ENCODE peak calls at places on chromosomes 11 and 22, in nine cellular contexts. R is activated T-cell treated with anti-CD3 and anti-CD28 coated beads, Interleukin-2, amount 50 U/mL, for 72 hours; S is GM12891; K is adrenal gland; C is effector CD8-positive, alpha-beta T cell; T is prostate gland; D is activated CD4-positive, alpha-beta T cell treated with anti-CD3 and anti-CD28 coated beads, Interleukin-2, amount 10 ng/mL, durations not matched to agents 7 days and 5 days; Y is stimulated activated CD8-positive, alpha-beta memory T cell treated with anti-CD3 and anti-CD28 coated beads, Interleukin-2, amount 100 ng/mL, for 1 hour; G is T-helper 17 cell. H is an unnamed sample.

GRCh38 chr11:132471491-132471890 is 1060.8 kb downstream of the OPCML start:
- DNase-seq in R (no peak), S (no peak), K (no peak), C (no peak), T (no peak), D (no peak), Y (no peak), G (no peak), H (no peak)

GRCh38 chr11:102494216-102494615 is 36.3 kb downstream of the MMP7 start:
- DNase-seq in R (no peak), S (no peak), K (no peak), C (no peak), T (peak), D (no peak), Y (no peak), G (no peak), H (no peak)

GRCh38 chr11:35518766-35519165 is 6.7 kb downstream of the PAMR1 start:
- DNase-seq in R (no peak), S (no peak), K (no peak), C (no peak), T (no peak), D (no peak), Y (no peak), G (no peak), H (no peak)

GRCh38 chr11:31844351-31844750 is 33.2 kb upstream of the PAX6 start:
- DNase-seq in R (no peak), S (no peak), K (no peak), C (no peak), T (no peak), D (no peak), Y (no peak), G (no peak), H (no peak)

GRCh38 chr11:73729594-73730206 is 31.2 kb downstream of the RAB6A start:
- DNase-seq in R (peak), S (no peak), K (no peak), C (no peak), T (no peak), D (no peak), Y (no peak), G (no peak), H (no peak)

GRCh38 chr11:118902336-118903203 is 18.9 kb downstream of the CXCR5 start:
- DNase-seq in R (no peak), S (no peak), K (no peak), C (no peak), T (no peak), D (no peak), Y (no peak), G (no peak), H (no peak)

GRCh38 chr11:124582565-124582964 is 12.8 kb downstream of the OR8A1 start:
- DNase-seq in R (no peak), S (no peak), K (no peak), C (no peak), T (no peak), D (no peak), Y (no peak), G (no peak), H (no peak)

GRCh38 chr11:67293090-67293489 is 4.0 kb downstream of the ANKRD13D start:
- DNase-seq in R (no peak), S (no peak), K (no peak), C (no peak), T (no peak), D (no peak), Y (no peak), G (no peak), H (no peak)

GRCh38 chr11:3207530-3208189 is 11.0 kb downstream of the MRGPRG start:
- DNase-seq in R (no peak), S (no peak), K (no peak), C (no peak), T (no peak), D (no peak), Y (no peak), G (peak), H (no peak)

GRCh38 chr22:33867118-33867863 is 53.0 kb downstream of the LARGE1 start:
- DNase-seq in R (no peak), S (no peak), K (no peak), C (no peak), T (no peak), D (no peak), Y (no peak), G (no peak), H (no peak)

GRCh38 chr11:121965330-121965729 is 150.7 kb downstream of the BLID start:
- DNase-seq in R (no peak), S (no peak), K (no peak), C (no peak), T (no peak), D (no peak), Y (no peak), G (no peak), H (no peak)

GRCh38 chr11:93549986-93550385 is 6.8 kb upstream of the SMCO4 start:
- DNase-seq in R (no peak), S (no peak), K (no peak), C (no peak), T (no peak), D (no peak), Y (no peak), G (no peak), H (no peak)

GRCh38 chr11:124069429-124070401 is 28.6 kb upstream of the OR10G7 start:
- DNase-seq in R (peak), S (no peak), K (no peak), C (no peak), T (no peak), D (peak), Y (no peak), G (no peak), H (peak)

GRCh38 chr22:38212442-38212841 is 10.6 kb downstream of the MAFF start:
- DNase-seq in R (no peak), S (no peak), K (no peak), C (no peak), T (no peak), D (no peak), Y (no peak), G (no peak), H (no peak)

GRCh38 chr11:34805937-34806336 is 110.2 kb downstream of the APIP start:
- DNase-seq in R (no peak), S (no peak), K (no peak), C (no peak), T (no peak), D (no peak), Y (no peak), G (no peak), H (no peak)

GRCh38 chr11:61771995-61772455 is 19.6 kb downstream of the MYRF start:
- DNase-seq in R (no peak), S (no peak), K (no peak), C (no peak), T (no peak), D (no peak), Y (no peak), G (no peak), H (no peak)

GRCh38 chr22:42788021-42788420 is 67.4 kb upstream of the A4GALT start:
- DNase-seq in R (no peak), S (no peak), K (no peak), C (no peak), T (no peak), D (no peak), Y (no peak), G (no peak), H (no peak)

GRCh38 chr11:69014084-69014935 is 1.3 kb upstream of the MRGPRF start:
- DNase-seq in R (no peak), S (no peak), K (no peak), C (no peak), T (no peak), D (no peak), Y (no peak), G (no peak), H (no peak)

GRCh38 chr11:97557399-97557798 is 1167.6 kb downstream of the JRKL start:
- DNase-seq in R (no peak), S (no peak), K (no peak), C (no peak), T (no peak), D (no peak), Y (no peak), G (no peak), H (no peak)

GRCh38 chr11:87263439-87263838 is 225.7 kb downstream of the TMEM135 start:
- DNase-seq in R (no peak), S (no peak), K (no peak), C (no peak), T (no peak), D (no peak), Y (no peak), G (no peak), H (no peak)

GRCh38 chr22:38718414-38718813 is 12.7 kb downstream of the GTPBP1 start:
- DNase-seq in R (no peak), S (no peak), K (peak), C (no peak), T (peak), D (no peak), Y (no peak), G (no peak), H (no peak)

GRCh38 chr11:66288138-66288865 is 641 bp downstream of the YIF1A start:
- DNase-seq in R (no peak), S (no peak), K (peak), C (no peak), T (no peak), D (no peak), Y (no peak), G (no peak), H (no peak)

GRCh38 chr11:58316142-58316541 is 42.7 kb downstream of the OR5B17 start:
- DNase-seq in R (no peak), S (no peak), K (no peak), C (no peak), T (no peak), D (no peak), Y (no peak), G (no peak), H (no peak)

GRCh38 chr11:69485337-69486041 is 4.0 kb downstream of the LINC01488 start:
- DNase-seq in R (no peak), S (no peak), K (no peak), C (no peak), T (no peak), D (no peak), Y (no peak), G (no peak), H (no peak)

GRCh38 chr11:13137778-13138400 is 128.8 kb downstream of the RASSF10 start:
- DNase-seq in R (no peak), S (no peak), K (no peak), C (no peak), T (no peak), D (no peak), Y (no peak), G (no peak), H (no peak)

GRCh38 chr22:38205261-38206128 is 3.7 kb downstream of the MAFF start:
- DNase-seq in R (no peak), S (no peak), K (peak), C (no peak), T (no peak), D (no peak), Y (no peak), G (no peak), H (no peak)

GRCh38 chr11:65865550-65866172 is 5.4 kb downstream of the MUS81 start:
- DNase-seq in R (no peak), S (no peak), K (no peak), C (no peak), T (no peak), D (no peak), Y (no peak), G (no peak), H (no peak)

GRCh38 chr11:59615132-59615636 is 390 bp downstream of the OSBP start:
- DNase-seq in R (peak), S (peak), K (peak), C (peak), T (peak), D (peak), Y (peak), G (peak), H (no peak)

H was measured in memory B cell.